ENCODE peak calls at places on chromosomes 4 and X, in four cellular contexts. T is HCT116, J is K562, A is HepG2. V is an unnamed sample.

GRCh38 chr4:63619771-63620170 is 789.5 kb downstream of the TECRL start:
- DNase-seq in T (no peak), J (no peak), A (no peak), V (no peak)

GRCh38 chrX:20740443-20740842 is 473.7 kb upstream of the RPS6KA3 start:
- DNase-seq in T (no peak), J (no peak), A (no peak), V (no peak)

GRCh38 chrX:95884196-95884595 is 800.4 kb upstream of the DIAPH2 start:
- DNase-seq in T (no peak), J (no peak), A (no peak), V (no peak)

GRCh38 chrX:103477496-103477895 is 41.8 kb downstream of the RAB40A start:
- DNase-seq in T (no peak), J (no peak), A (no peak), V (no peak)

GRCh38 chr4:99657801-99658200 is at the start of gene C4orf54:
- DNase-seq in T (no peak), J (no peak), A (no peak), V (no peak)

GRCh38 chrX:73849054-73849453 is 286.1 kb downstream of the CHIC1 start:
- DNase-seq in T (no peak), J (no peak), A (no peak), V (no peak)

GRCh38 chr4:80136238-80136637 is 61.1 kb upstream of the PRDM8 start:
- DNase-seq in T (no peak), J (no peak), A (no peak), V (no peak)

GRCh38 chr4:77263247-77263646 is 106.2 kb downstream of the CCNG2 start:
- DNase-seq in T (no peak), J (no peak), A (no peak), V (no peak)

GRCh38 chr4:71130827-71131603 is 137.6 kb downstream of the DCK start:
- DNase-seq in T (no peak), J (no peak), A (no peak), V (no peak)

GRCh38 chr4:10003666-10004065 is 17.6 kb downstream of the SLC2A9 start:
- DNase-seq in T (no peak), J (no peak), A (no peak), V (no peak)

GRCh38 chrX:41781500-41781899 is 57.5 kb downstream of the GPR82 start:
- DNase-seq in T (peak), J (peak), A (peak), V (peak)

GRCh38 chr4:30721353-30722091 is 1.4 kb downstream of the PCDH7 start:
- DNase-seq in T (no peak), J (no peak), A (no peak), V (peak)

GRCh38 chr4:40897557-40898203 is 147.9 kb downstream of the NSUN7 start:
- DNase-seq in T (peak), J (peak), A (peak), V (peak)

GRCh38 chr4:40255722-40256281 is 59.0 kb downstream of the RHOH start:
- DNase-seq in T (peak), J (no peak), A (peak), V (no peak)

GRCh38 chr4:184459413-184459812 is 14.9 kb downstream of the IRF2 start:
- DNase-seq in T (no peak), J (no peak), A (no peak), V (no peak)

GRCh38 chr4:121728798-121729226 is 32.0 kb upstream of the ANXA5 start:
- DNase-seq in T (no peak), J (no peak), A (no peak), V (no peak)

GRCh38 chr4:108030332-108030731 is 40.6 kb downstream of the HADH start:
- DNase-seq in T (peak), J (peak), A (peak), V (peak)

GRCh38 chr4:115234405-115235093 is 121.1 kb upstream of the NDST4 start:
- DNase-seq in T (peak), J (no peak), A (peak), V (peak)

GRCh38 chr4:27198246-27198645 is 337.6 kb downstream of the STIM2 start:
- DNase-seq in T (no peak), J (no peak), A (no peak), V (no peak)

GRCh38 chrX:104913348-104913747 is 307.1 kb downstream of the TEX13A start:
- DNase-seq in T (no peak), J (peak), A (peak), V (peak)

GRCh38 chrX:1134976-1135375 is 77.5 kb downstream of the CRLF2 start:
- DNase-seq in T (no peak), J (no peak), A (no peak), V (no peak)

GRCh38 chr4:137519406-137519805 is 12.9 kb downstream of the PCDH18 start:
- DNase-seq in T (no peak), J (no peak), A (no peak), V (no peak)

GRCh38 chr4:87428979-87429378 is 6.6 kb downstream of the NUDT9 start:
- DNase-seq in T (no peak), J (no peak), A (no peak), V (no peak)

GRCh38 chr4:124947622-124948265 is 235.2 kb upstream of the ANKRD50 start:
- DNase-seq in T (no peak), J (no peak), A (no peak), V (no peak)

GRCh38 chrX:31543565-31544125 is 471.8 kb upstream of the FTHL17 start:
- DNase-seq in T (no peak), J (no peak), A (no peak), V (no peak)

GRCh38 chr4:7412586-7412975 is 22.1 kb downstream of the PSAPL1 start:
- DNase-seq in T (no peak), J (no peak), A (no peak), V (peak)

GRCh38 chr4:7414046-7414445 is 20.7 kb downstream of the PSAPL1 start:
- DNase-seq in T (no peak), J (no peak), A (no peak), V (peak)

GRCh38 chr4:7411491-7411890 is 23.2 kb downstream of the PSAPL1 start:
- DNase-seq in T (no peak), J (no peak), A (no peak), V (peak)

GRCh38 chr4:7410470-7410869 is 24.3 kb downstream of the PSAPL1 start:
- DNase-seq in T (no peak), J (no peak), A (no peak), V (peak)

GRCh38 chr4:7411896-7412585 is 22.7 kb downstream of the PSAPL1 start:
- DNase-seq in T (no peak), J (no peak), A (no peak), V (peak)
- TF ChIP-seq RAD21 in T (no peak), J (no peak), A (no peak), V (no peak)

GRCh38 chr4:140940589-140940988 is 184.4 kb upstream of the TBC1D9 start:
- DNase-seq in T (no peak), J (no peak), A (no peak), V (no peak)

GRCh38 chr4:140932646-140933045 is 176.5 kb upstream of the TBC1D9 start:
- DNase-seq in T (no peak), J (no peak), A (no peak), V (no peak)

GRCh38 chr4:140935259-140935658 is 179.1 kb upstream of the TBC1D9 start:
- DNase-seq in T (no peak), J (no peak), A (no peak), V (peak)

GRCh38 chr4:140943486-140943885 is 187.3 kb upstream of the TBC1D9 start:
- DNase-seq in T (no peak), J (no peak), A (no peak), V (no peak)

DNA sequence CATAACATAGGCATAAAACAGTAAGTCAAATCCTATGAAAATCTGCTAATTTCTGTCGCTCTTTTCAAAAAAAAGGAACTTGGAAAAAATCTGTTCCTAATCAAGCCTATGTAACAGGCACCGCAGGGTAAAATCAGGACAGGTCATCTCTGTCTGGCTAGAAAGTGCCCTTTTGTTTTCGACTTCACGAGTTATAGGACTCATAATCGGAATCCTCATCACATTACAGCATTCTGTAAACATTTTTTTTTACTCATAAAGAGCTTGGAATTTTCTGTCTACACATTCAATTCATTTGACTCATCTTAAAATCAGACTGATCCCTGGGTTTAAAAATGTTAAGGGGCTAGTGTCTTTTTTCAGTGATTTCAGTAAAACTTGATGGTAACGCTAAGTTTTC is 181.7 kb upstream of the TBC1D9 start:
- DNase-seq in T (no peak), J (no peak), A (no peak), V (peak)
- TF ChIP-seq ELF1 in T (no peak), J (no peak), A (no peak), V (no peak)

DNA sequence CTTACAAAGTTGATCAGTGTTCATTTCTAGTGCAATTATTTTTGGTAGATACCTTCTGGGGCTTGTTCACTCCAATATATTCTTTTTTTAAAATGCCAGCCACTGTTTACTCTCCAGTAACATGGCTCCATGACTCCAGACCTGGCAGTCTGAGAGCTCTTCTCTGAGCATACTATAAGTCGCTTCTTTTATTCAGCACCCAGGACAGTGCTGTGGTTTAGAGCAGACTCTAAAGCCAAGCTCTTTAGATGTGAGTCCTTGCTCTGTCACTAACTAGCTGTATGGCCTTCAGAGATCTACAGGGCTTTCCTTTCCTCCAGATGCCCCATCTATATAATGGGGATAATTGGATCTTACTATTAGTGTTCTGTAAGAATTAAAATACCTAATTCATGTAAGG is 200.2 kb upstream of the FAM241A start:
- DNase-seq in T (no peak), J (no peak), A (no peak), V (no peak)
- TF ChIP-seq SIN3A in T (no peak), J (no peak), A (no peak), V (no peak)

GRCh38 chr4:140238353-140239041 is 84.5 kb upstream of the MAML3 start:
- DNase-seq in T (no peak), J (no peak), A (no peak), V (peak)
- TF ChIP-seq RAD21 in T (no peak), J (no peak), A (no peak), V (peak)

GRCh38 chr4:15906024-15906443 is 32.5 kb downstream of the FGFBP1 start:
- DNase-seq in T (peak), J (peak), A (no peak), V (no peak)
- TF ChIP-seq ELF1 in T (no peak), J (no peak), A (no peak), V (no peak)

DNA sequence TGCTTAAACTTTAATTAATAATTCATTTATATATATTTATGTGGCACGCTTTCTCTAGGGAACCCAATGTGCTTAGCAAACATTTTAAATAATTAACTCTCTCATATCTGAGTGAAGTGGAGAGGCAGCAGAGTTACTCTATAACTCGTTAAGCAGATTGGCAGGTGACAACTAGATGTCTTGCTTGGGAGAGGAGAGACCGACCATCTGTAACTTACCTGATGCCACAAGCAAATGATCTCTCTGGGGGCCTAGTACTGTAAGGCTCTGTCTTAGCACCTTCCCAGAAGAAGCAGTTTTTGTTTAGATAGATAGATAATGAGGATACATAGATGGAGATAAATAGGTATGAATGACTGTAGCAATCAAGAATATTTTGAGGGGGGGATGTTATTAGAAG is 11.9 kb upstream of the SEL1L3 start:
- DNase-seq in T (no peak), J (no peak), A (no peak), V (no peak)
- TF ChIP-seq SIN3A in T (no peak), J (no peak), A (no peak), V (no peak)

GRCh38 chrX:154411981-154412340 is 622 bp downstream of the TAFAZZIN start:
- DNase-seq in T (no peak), J (peak), A (peak), V (peak)
- TF ChIP-seq RAD21 in T (no peak), J (no peak), A (no peak), V (no peak)

GRCh38 chrX:45868425-45868824 is 667.7 kb upstream of the DIPK2B start:
- DNase-seq in T (no peak), J (no peak), A (no peak), V (no peak)

GRCh38 chrX:45872480-45872879 is 671.8 kb upstream of the DIPK2B start:
- DNase-seq in T (no peak), J (no peak), A (no peak), V (no peak)
- TF ChIP-seq ELF1 in T (no peak), J (no peak), A (no peak), V (no peak)

GRCh38 chr4:183348706-183349659 is 26.8 kb upstream of the CLDN24 start:
- DNase-seq in T (no peak), J (peak), A (no peak), V (no peak)

GRCh38 chr4:183350317-183351071 is 28.3 kb upstream of the CLDN24 start:
- DNase-seq in T (no peak), J (no peak), A (no peak), V (no peak)

GRCh38 chr4:183348136-183348535 is 25.9 kb upstream of the CLDN24 start:
- DNase-seq in T (no peak), J (no peak), A (no peak), V (no peak)

GRCh38 chr4:183347586-183347985 is 25.4 kb upstream of the CLDN24 start:
- DNase-seq in T (no peak), J (no peak), A (no peak), V (no peak)

GRCh38 chr4:183349673-183350072 is 27.4 kb upstream of the CLDN24 start:
- DNase-seq in T (no peak), J (no peak), A (no peak), V (no peak)
- TF ChIP-seq SIN3A in T (no peak), J (no peak), A (no peak), V (no peak)